ENCODE peak calls at places on chromosomes 6 and 20, in five cellular contexts. B is midbrain, P is HT1080, N is adrenal gland, U is GM03348. R is an unnamed sample.

GRCh38 chr6:12270551-12271228 is 19.5 kb upstream of the EDN1 start:
- DNase-seq in N (no peak), P (no peak), U (no peak), B (no peak), R (no peak)

GRCh38 chr6:156776470-156776840 is 723 bp upstream of the ARID1B start:
- DNase-seq in U (no peak), B (no peak), P (no peak), N (no peak), R (no peak)

GRCh38 chr20:58603656-58604184 is 47.4 kb upstream of the STX16 start:
- DNase-seq in U (peak), N (no peak), P (no peak), B (no peak), R (no peak)

GRCh38 chr6:2624177-2624576 is 126.5 kb downstream of the MYLK4 start:
- DNase-seq in N (no peak), P (no peak), B (no peak), U (no peak), R (no peak)

GRCh38 chr20:21698494-21699215 is 6.8 kb upstream of the PAX1 start:
- DNase-seq in B (no peak), P (no peak), N (no peak), U (no peak), R (no peak)

GRCh38 chr6:3577517-3577916 is 120.7 kb upstream of the SLC22A23 start:
- DNase-seq in B (no peak), P (no peak), N (no peak), U (no peak), R (no peak)

GRCh38 chr20:3843490-3843889 is 3.1 kb upstream of the MAVS start:
- DNase-seq in P (peak), N (no peak), U (no peak), B (no peak), R (no peak)

GRCh38 chr6:43723737-43724295 is 36.2 kb upstream of the MRPS18A start:
- DNase-seq in U (peak), P (peak), B (no peak), N (peak), R (peak)

GRCh38 chr6:158717341-158718328 is 67.8 kb downstream of the SYTL3 start:
- DNase-seq in P (no peak), U (no peak), B (no peak), N (no peak), R (no peak)

GRCh38 chr6:169792306-169793015 is 41.0 kb downstream of the ERMARD start:
- DNase-seq in N (peak), B (no peak), U (no peak), P (no peak), R (peak)

GRCh38 chr20:63085087-63085861 is 78.5 kb upstream of the BHLHE23 start:
- DNase-seq in N (peak), B (no peak), U (no peak), P (no peak), R (peak)

GRCh38 chr6:133895573-133896343 is 6.8 kb downstream of the TCF21 start:
- DNase-seq in N (no peak), P (no peak), U (peak), B (no peak), R (peak)

GRCh38 chr6:82057846-82058554 is 189.5 kb downstream of the IBTK start:
- DNase-seq in N (no peak), B (peak), P (peak), U (peak), R (no peak)

GRCh38 chr6:31794866-31795615 is 511 bp downstream of the VARS1 start:
- DNase-seq in B (no peak), N (no peak), U (no peak), P (peak), R (no peak)

GRCh38 chr6:126947070-126947469 is 171.4 kb upstream of the RSPO3 start:
- DNase-seq in N (peak), P (no peak), U (peak), B (no peak), R (no peak)

GRCh38 chr6:78436335-78436734 is 431.0 kb upstream of the IRAK1BP1 start:
- DNase-seq in P (peak), N (no peak), B (no peak), U (peak), R (no peak)

GRCh38 chr6:82507112-82507511 is 143.5 kb downstream of the TPBG start:
- DNase-seq in B (no peak), N (no peak), U (no peak), P (no peak), R (no peak)

GRCh38 chr6:167826230-167827061 is at the start of gene AFDN:
- DNase-seq in U (peak), P (peak), N (peak), B (peak), R (peak)

GRCh38 chr6:42512498-42513042 is 51.3 kb upstream of the UBR2 start:
- DNase-seq in U (no peak), N (no peak), B (no peak), P (no peak), R (no peak)

GRCh38 chr20:50482396-50482890 is 27.7 kb upstream of the PTPN1 start:
- DNase-seq in P (no peak), B (no peak), N (no peak), U (no peak), R (no peak)

GRCh38 chr20:4090756-4091331 is 75.5 kb upstream of the RNF24 start:
- DNase-seq in N (peak), B (no peak), P (peak), U (peak), R (no peak)

GRCh38 chr6:1497593-1498105 is 108.3 kb downstream of the FOXF2 start:
- DNase-seq in U (no peak), P (no peak), N (no peak), B (peak), R (no peak)

GRCh38 chr6:28866342-28867077 is 57.3 kb downstream of the TRIM27 start:
- DNase-seq in U (peak), P (no peak), N (peak), B (peak), R (peak)

GRCh38 chr6:46242921-46243320 is 72.1 kb upstream of the ENPP5 start:
- DNase-seq in P (no peak), U (no peak), N (no peak), B (no peak), R (no peak)

GRCh38 chr6:154202334-154202733 is 154.3 kb downstream of the IPCEF1 start:
- DNase-seq in N (no peak), P (no peak), B (no peak), U (no peak), R (no peak)

GRCh38 chr20:5309971-5310370 is 6.8 kb downstream of the PROKR2 start:
- DNase-seq in N (no peak), B (no peak), U (no peak), P (peak), R (no peak)

GRCh38 chr6:80974579-80974978 is 777.9 kb downstream of the TENT5A start:
- DNase-seq in P (no peak), U (no peak), B (no peak), N (no peak), R (peak)

GRCh38 chr6:46637145-46637544 is 15.5 kb downstream of the CYP39A1 start:
- DNase-seq in U (peak), B (no peak), N (no peak), P (no peak), R (no peak)

GRCh38 chr6:35017461-35018183 is 123.5 kb downstream of the TCP11 start:
- DNase-seq in P (no peak), B (no peak), N (peak), U (peak), R (no peak)

GRCh38 chr20:57498425-57499400 is 26.2 kb downstream of the CTCFL start:
- DNase-seq in N (no peak), U (no peak), P (peak), B (no peak), R (peak)

GRCh38 chr6:151948007-151948745 is 140.7 kb downstream of the ESR1 start:
- DNase-seq in U (peak), N (no peak), B (no peak), P (peak), R (no peak)

GRCh38 chr6:98477231-98477630 is 357.1 kb upstream of the POU3F2 start:
- DNase-seq in N (no peak), B (no peak), P (peak), U (no peak), R (no peak)

GRCh38 chr6:145705561-145705960 is 29.8 kb downstream of the EPM2A start:
- DNase-seq in N (no peak), B (no peak), P (peak), U (peak), R (no peak)

R was measured in H9.